ENCODE peak calls at places on chromosomes 12 and 14, in six cellular contexts. Y is IMR-90, X is H9, O is H1, P is mesenchymal stem cell, J is trophoblast cell. Z is an unnamed sample.

GRCh38 chr12:107967170-107967569 is 161.9 kb upstream of the WSCD2 start:
- DNase-seq in J (no peak), X (no peak), P (no peak), Y (no peak), O (no peak), Z (no peak)

GRCh38 chr14:91413547-91414474 is 3.8 kb downstream of the CCDC88C start:
- DNase-seq in X (peak; percentile 98), J (no peak), Y (no peak), O (peak; percentile 87), P (no peak), Z (no peak)

GRCh38 chr12:67286257-67286656 is 17.1 kb downstream of the CAND1 start:
- DNase-seq in O (no peak), Y (no peak), J (no peak), X (no peak), P (no peak), Z (no peak)

GRCh38 chr12:27841392-27841882 is 61.4 kb upstream of the MANSC4 start:
- DNase-seq in Y (peak; percentile 24), J (no peak), X (no peak), P (peak; percentile 36), O (no peak), Z (no peak)

GRCh38 chr12:116818341-116818856 is 62.8 kb downstream of the HRK start:
- DNase-seq in J (no peak), P (peak; percentile 15), X (no peak), O (no peak), Y (peak; percentile 23), Z (no peak)

GRCh38 chr12:71371132-71371531 is 68.5 kb upstream of the LGR5 start:
- DNase-seq in Y (no peak), P (no peak), X (no peak), J (no peak), O (no peak), Z (no peak)

GRCh38 chr12:116389990-116390655 is 112.6 kb upstream of the MED13L start:
- DNase-seq in Y (peak; percentile 98), O (no peak), P (peak; percentile 87), X (no peak), J (peak; percentile 91), Z (no peak)

GRCh38 chr12:113278141-113278540 is 56.8 kb downstream of the SLC8B1 start:
- DNase-seq in J (no peak), P (no peak), X (no peak), O (no peak), Y (no peak), Z (no peak)

GRCh38 chr14:70000601-70001000 is 121.4 kb downstream of the SMOC1 start:
- DNase-seq in X (no peak), Y (peak; percentile 79), O (no peak), J (no peak), P (peak; percentile 23), Z (no peak)

GRCh38 chr14:20662968-20663731 is 21.2 kb upstream of the RNASE4 start:
- DNase-seq in X (peak; percentile 91), P (peak; percentile 34), O (peak; percentile 96), Y (peak; percentile 55), J (no peak), Z (peak; percentile 51)

GRCh38 chr14:71320734-71321555 is 413.7 kb downstream of the PCNX1 start:
- DNase-seq in Y (peak; percentile 69), P (peak; percentile 77), X (peak; percentile 49), O (peak; percentile 78), J (peak; percentile 36), Z (peak; percentile 66)

GRCh38 chr12:32290411-32290810 is 108.9 kb upstream of the FGD4 start:
- DNase-seq in Y (peak; percentile 56), P (no peak), X (no peak), J (no peak), O (no peak), Z (no peak)

GRCh38 chr14:87613856-87614255 is 379.1 kb downstream of the GALC start:
- DNase-seq in J (no peak), Y (no peak), X (no peak), P (no peak), O (no peak), Z (no peak)

GRCh38 chr12:29329411-29329810 is 51.6 kb downstream of the ERGIC2 start:
- DNase-seq in X (no peak), P (no peak), J (no peak), O (no peak), Y (no peak), Z (no peak)

GRCh38 chr12:46964496-46965098 is 114.8 kb upstream of the PCED1B start:
- DNase-seq in Y (peak; percentile 64), J (peak; percentile 75), O (no peak), P (peak; percentile 62), X (peak; percentile 68), Z (peak; percentile 74)

GRCh38 chr14:106459971-106460730 is 933.8 kb downstream of the TMEM121 start:
- DNase-seq in O (no peak), Y (no peak), P (no peak), J (no peak), X (no peak), Z (no peak)

GRCh38 chr12:101902641-101903040 is 25.3 kb downstream of the DRAM1 start:
- DNase-seq in X (no peak), O (no peak), J (no peak), Y (no peak), P (no peak), Z (no peak)

GRCh38 chr12:52836042-52836466 is 1.9 kb upstream of the KRT79 start:
- DNase-seq in X (peak; percentile 20), P (peak; percentile 76), J (no peak), O (no peak), Y (peak; percentile 85), Z (no peak)

GRCh38 chr14:22314183-22314820 is 274.7 kb downstream of the DAD1 start:
- DNase-seq in X (peak; percentile 36), P (peak; percentile 69), Y (peak; percentile 62), J (peak; percentile 21), O (no peak), Z (peak; percentile 62)

GRCh38 chr14:20768593-20768892 is 339 bp downstream of the EDDM3B start:
- DNase-seq in X (no peak), O (no peak), Y (no peak), P (no peak), J (no peak), Z (no peak)

GRCh38 chr12:123160801-123161487 is 10.1 kb upstream of the PITPNM2 start:
- DNase-seq in Y (peak; percentile 35), P (no peak), X (no peak), J (no peak), O (no peak), Z (no peak)

GRCh38 chr14:20455355-20456300 is 602 bp downstream of the APEX1 start:
- DNase-seq in J (peak; percentile 61), P (peak; percentile 97), X (no peak), O (no peak), Y (peak; percentile 89), Z (no peak)

GRCh38 chr14:52089208-52089607 is 20.3 kb upstream of the NID2 start:
- DNase-seq in X (no peak), O (no peak), Y (no peak), P (no peak), J (no peak), Z (no peak)

GRCh38 chr14:104461676-104462443 is 117.7 kb upstream of the C14orf180 start:
- DNase-seq in P (no peak), O (peak; percentile 51), J (no peak), X (peak; percentile 39), Y (no peak), Z (peak; percentile 23)

GRCh38 chr14:85280074-85280473 is 249.9 kb upstream of the FLRT2 start:
- DNase-seq in P (peak; percentile 8), O (no peak), Y (peak; percentile 3), J (no peak), X (no peak), Z (no peak)

GRCh38 chr12:75883241-75883640 is 148.3 kb downstream of the PHLDA1 start:
- DNase-seq in Y (no peak), O (no peak), J (no peak), P (no peak), X (no peak), Z (no peak)

DNA sequence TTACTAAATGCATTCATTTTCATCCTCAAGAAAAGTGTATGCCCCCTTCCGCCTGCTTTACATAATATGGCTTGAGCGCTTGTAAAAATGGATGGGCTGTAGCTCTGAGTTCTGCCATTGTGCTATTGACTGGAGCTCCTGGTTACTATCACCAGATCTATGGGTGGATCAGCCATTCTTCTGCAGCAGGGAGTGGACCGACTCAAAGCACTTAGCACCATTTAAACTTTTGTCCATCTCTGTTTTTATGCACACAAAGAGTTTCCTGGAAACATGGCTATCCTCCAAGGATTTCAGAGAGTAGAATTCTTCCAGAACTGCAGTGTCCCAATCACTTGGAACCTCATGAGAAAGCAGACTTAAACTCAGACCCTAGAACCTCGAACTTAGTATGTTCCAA is 4.5 kb upstream of the NUMB start:
- DNase-seq in P (peak; percentile 33), X (no peak), Y (no peak), J (no peak), O (peak; percentile 1), Z (no peak)
- H4K91ac ChIP-seq in P (no peak overlapping the region), X (no peak overlapping the region), Y (peak overlapping the region; percentile 91), J (no peak overlapping the region), O (no peak overlapping the region), Z (no peak overlapping the region)

GRCh38 chr14:73759714-73760597 is 45.8 kb upstream of the PNMA1 start:
- DNase-seq in O (peak; percentile 94), Y (peak; percentile 99), X (peak; percentile 97), J (peak; percentile 98), P (peak; percentile 99), Z (peak; percentile 88)
- H3K4ac ChIP-seq in O (peak overlapping the region; percentile 91), Y (peak overlapping the region; percentile 90), X (no peak overlapping the region), J (peak overlapping the region; percentile 7), P (peak overlapping the region; percentile 81), Z (no peak overlapping the region)

DNA sequence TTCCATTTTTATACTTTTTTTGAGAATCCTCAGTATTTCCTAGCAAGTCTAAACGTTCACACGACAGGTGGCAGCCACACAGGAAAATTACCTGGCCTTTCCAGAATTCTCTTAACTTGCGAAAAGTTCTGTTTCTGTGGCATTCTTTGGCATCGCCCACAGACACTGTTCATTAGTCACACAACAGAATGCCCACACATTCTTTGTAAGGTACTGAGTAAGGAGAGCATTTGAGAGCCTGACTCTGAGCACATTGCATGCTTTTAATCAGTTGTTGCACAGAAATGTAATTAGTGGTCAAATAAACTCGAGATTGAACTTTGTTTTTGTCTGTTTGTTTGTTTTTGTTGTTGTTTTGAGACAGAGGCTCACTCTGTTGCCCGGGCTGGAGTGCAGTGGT is 52.4 kb downstream of the LMNTD1 start:
- DNase-seq in X (no peak), Y (no peak), O (no peak), J (peak; percentile 80), P (no peak), Z (no peak)
- H4K91ac ChIP-seq in X (no peak overlapping the region), Y (no peak overlapping the region), O (no peak overlapping the region), J (no peak overlapping the region), P (no peak overlapping the region), Z (no peak overlapping the region)

GRCh38 chr12:103645202-103645601 is 58.1 kb downstream of the STAB2 start:
- DNase-seq in O (no peak), J (no peak), X (no peak), Y (peak; percentile 33), P (no peak), Z (no peak)
- H3K4ac ChIP-seq in O (no peak overlapping the region), J (no peak overlapping the region), X (no peak overlapping the region), Y (no peak overlapping the region), P (no peak overlapping the region), Z (no peak overlapping the region)

Z was measured in neuronal stem cell.